ENCODE peak calls at places on chromosomes 11 and 22, in seven cellular contexts. Y is heart left ventricle; D is CD8-positive, alpha-beta T cell; W is testis; A is A673; R is BJ; E is PC-9. Z is an unnamed sample. For H3K27me3, the result is how much of the 10 kb centered on the place peaks cover.

GRCh38 chr11:44936951-44937543 is 13.6 kb downstream of the TP53I11 start:
- DNase-seq in Y (no peak), D (no peak), W (no peak), A (no peak), R (no peak), E (no peak), Z (peak)

GRCh38 chr11:17208257-17208999 is 642 bp upstream of the PIK3C2A start:
- DNase-seq in Y (no peak), D (no peak), W (peak), A (peak), R (no peak), E (peak), Z (peak)

GRCh38 chr22:45200862-45201511 is 37.3 kb downstream of the NUP50 start:
- DNase-seq in Y (no peak), D (no peak), W (no peak), A (no peak), R (no peak), E (no peak), Z (no peak)

GRCh38 chr11:120808616-120809050 is 215.3 kb upstream of the TBCEL start:
- DNase-seq in Y (no peak), D (no peak), W (no peak), A (no peak), R (no peak), E (no peak), Z (no peak)

GRCh38 chr11:79510948-79511347 is 70.1 kb upstream of the TENM4 start:
- DNase-seq in Y (no peak), D (no peak), W (no peak), A (no peak), R (no peak), E (no peak), Z (peak)

GRCh38 chr22:31448382-31448781 is 41.3 kb downstream of the EIF4ENIF1 start:
- DNase-seq in Y (no peak), D (no peak), W (no peak), A (no peak), R (no peak), E (no peak), Z (no peak)

GRCh38 chr11:70630816-70631623 is 232.7 kb downstream of the CTTN start:
- DNase-seq in Y (no peak), D (no peak), W (peak), A (no peak), R (no peak), E (no peak), Z (peak)

GRCh38 chr11:75946531-75947530 is 131.8 kb downstream of the UVRAG start:
- DNase-seq in Y (peak), D (no peak), W (peak), A (peak), R (no peak), E (peak), Z (no peak)

GRCh38 chr11:66509131-66509561 is 1.3 kb upstream of the BBS1 start:
- DNase-seq in Y (no peak), D (no peak), W (no peak), A (no peak), R (no peak), E (no peak), Z (no peak)

GRCh38 chr22:22813126-22814075 is 74.2 kb upstream of the IGLL5 start:
- DNase-seq in Y (no peak), D (no peak), W (no peak), A (no peak), R (no peak), E (no peak), Z (no peak)

GRCh38 chr11:7577883-7578242 is 64.1 kb downstream of the PPFIBP2 start:
- DNase-seq in Y (no peak), D (no peak), W (no peak), A (peak), R (no peak), E (peak), Z (peak)

GRCh38 chr11:7577226-7577882 is 63.6 kb downstream of the PPFIBP2 start:
- DNase-seq in Y (peak), D (no peak), W (peak), A (peak), R (no peak), E (no peak), Z (peak)

GRCh38 chr11:7578276-7578955 is 64.6 kb downstream of the PPFIBP2 start:
- DNase-seq in Y (no peak), D (no peak), W (no peak), A (no peak), R (no peak), E (peak), Z (no peak)

GRCh38 chr11:7575841-7576451 is 62.1 kb downstream of the PPFIBP2 start:
- DNase-seq in Y (peak), D (no peak), W (peak), A (no peak), R (no peak), E (no peak), Z (no peak)

GRCh38 chr11:7576671-7577225 is 62.9 kb downstream of the PPFIBP2 start:
- DNase-seq in Y (peak), D (no peak), W (peak), A (peak), R (no peak), E (no peak), Z (peak)
- H3K4me3 ChIP-seq in Y (peak), D (no peak), W (peak), A (no peak), R (peak), E (no peak), Z (peak)

DNA sequence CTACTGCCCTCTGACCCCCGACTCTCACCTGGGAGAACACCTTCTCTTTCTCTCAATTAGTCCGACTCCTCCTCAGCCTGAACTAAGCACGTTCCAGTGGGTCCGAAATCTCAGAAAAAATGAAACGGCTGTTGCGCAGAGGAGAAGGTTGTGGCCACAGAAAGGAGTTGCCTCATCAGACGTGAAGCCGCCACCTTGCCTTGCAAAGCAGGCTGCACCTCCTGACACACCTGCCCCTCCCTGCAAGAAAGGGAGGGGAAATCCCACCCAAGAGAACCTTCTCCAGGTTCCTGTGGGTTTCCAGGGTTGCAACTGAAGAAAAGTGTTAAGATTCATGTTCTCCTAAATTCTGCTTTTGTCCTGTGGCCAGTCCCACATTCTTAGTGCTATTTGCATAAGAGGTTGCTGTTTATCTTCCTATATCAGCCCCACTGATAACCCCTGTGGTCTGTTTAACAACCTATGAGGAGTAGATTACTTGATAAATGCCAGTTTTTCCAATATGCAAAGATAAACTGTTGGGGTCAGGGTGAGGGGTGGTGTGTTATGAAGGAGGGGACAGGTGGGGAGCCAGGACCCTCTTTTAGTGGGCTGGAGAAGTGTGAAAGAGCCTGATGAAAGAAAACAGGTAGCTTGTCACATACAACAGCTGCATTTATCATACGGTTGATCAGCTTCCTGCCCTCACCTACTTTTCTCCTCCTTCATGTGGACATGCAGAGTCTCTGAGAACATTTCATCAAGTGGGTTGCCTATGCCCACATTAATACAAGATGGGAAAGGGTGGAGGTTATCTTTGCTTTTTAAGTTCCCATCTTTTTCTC is 18.2 kb downstream of the ZBTB16 start:
- DNase-seq in Y (no peak), D (no peak), W (no peak), A (no peak), R (no peak), E (no peak), Z (no peak)
- H3K27me3 ChIP-seq in Y (under half), D (under half), W (under half), A (under half), R (under half), E (half or more), Z (half or more)

GRCh38 chr22:26585104-26585790 is 4.7 kb downstream of the TPST2 start:
- DNase-seq in Y (peak), D (no peak), W (peak), A (peak), R (peak), E (peak), Z (peak)
- TF ChIP-seq CTCF in Y (peak), D (no peak), W (no peak), A (no peak), R (peak), E (no peak), Z (peak)

DNA sequence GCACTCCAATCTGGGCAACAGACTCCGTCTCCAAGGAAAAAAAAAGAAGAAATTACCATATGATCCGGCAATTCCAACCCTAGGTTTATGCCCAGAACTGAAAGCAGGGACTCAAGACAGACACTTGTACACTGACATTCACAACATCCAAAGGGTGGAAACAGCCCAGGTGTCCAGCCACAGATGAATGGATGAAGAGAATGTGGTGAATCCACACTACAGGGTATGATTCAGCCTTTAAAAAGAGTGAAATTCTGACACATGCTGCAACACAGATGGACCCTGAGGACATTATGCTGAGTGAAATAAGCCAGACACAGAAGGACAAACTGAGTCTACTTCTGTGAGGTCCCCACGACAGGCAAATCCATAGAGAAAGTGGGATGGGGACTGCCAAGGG is 43.9 kb downstream of the SGSM3 start:
- DNase-seq in Y (no peak), D (no peak), W (no peak), A (no peak), R (no peak), E (no peak), Z (no peak)
- H3K4me3 ChIP-seq in Y (no peak), D (no peak), W (no peak), A (no peak), R (no peak), E (no peak), Z (no peak)

GRCh38 chr22:20495861-20496681 is 476 bp upstream of the KLHL22 start:
- DNase-seq in Y (peak), D (peak), W (peak), A (peak), R (no peak), E (peak), Z (peak)
- H3K27me3 ChIP-seq in Y (under half), D (under half), W (under half), A (under half), R (under half), E (under half), Z (under half)

DNA sequence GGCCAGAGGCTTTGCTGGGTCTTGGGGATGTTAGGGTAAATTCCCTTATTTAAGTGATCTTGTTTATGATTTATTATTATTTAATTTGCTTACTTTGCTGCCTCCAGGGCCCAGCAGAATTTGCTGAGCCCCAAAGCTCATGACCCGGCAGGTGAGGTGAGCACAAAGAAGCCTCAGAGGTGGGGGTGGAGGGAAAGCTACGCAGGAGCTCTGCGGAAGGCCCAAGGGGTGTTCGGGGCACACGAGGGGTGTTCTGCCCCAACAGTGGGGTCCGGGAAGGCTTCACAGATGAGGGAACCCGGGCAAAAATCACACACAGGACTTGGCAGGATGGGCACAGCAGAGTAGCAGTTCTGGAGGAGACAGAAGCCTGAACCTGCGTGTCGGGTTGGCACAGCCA is 6.7 kb upstream of the LINC01488 start:
- DNase-seq in Y (no peak), D (no peak), W (no peak), A (no peak), R (no peak), E (no peak), Z (no peak)
- TF ChIP-seq CTCF in Y (no peak), D (no peak), W (no peak), A (no peak), R (no peak), E (no peak), Z (no peak)

DNA sequence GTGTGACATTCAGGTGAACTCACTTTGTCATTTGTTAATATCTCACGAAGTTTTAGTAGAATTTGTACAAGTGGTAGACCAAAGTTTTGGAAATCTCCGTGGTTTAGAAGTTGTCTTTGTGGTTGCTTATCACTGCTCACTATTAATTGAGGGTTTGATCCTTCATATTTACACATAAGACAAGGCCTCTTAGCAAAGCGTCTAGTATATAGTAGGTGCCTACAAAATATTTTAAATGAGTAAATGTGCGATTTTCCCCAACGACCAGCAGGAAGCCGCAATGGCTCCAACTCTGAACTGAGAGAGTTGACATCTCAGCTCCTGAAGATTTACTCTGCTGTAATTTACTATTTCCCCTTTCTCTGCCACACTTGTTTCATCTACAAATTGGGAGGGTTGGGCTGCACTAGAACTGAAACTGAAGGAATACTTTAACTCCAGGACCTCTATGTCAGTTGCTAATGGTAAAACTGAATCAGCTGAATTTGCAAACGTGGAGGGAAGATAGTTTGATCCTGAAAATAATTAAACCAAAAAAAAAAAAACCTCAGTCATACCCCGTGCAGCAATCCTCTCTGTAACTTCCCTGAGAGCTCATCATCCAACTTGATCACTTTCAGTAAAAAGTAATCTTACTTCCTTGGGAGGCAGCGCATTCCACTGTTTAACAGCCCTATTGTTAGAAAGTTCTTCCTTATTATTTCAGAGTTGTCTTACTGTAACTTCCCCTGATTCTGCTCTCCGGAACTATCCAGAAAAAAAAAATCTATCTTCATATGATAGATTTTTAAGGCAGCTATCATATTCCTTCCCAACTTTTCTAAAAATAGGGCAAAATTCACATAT is 1.3 kb upstream of the SBF2 start:
- DNase-seq in Y (no peak), D (no peak), W (no peak), A (no peak), R (no peak), E (peak), Z (no peak)
- H3K4me3 ChIP-seq in Y (peak), D (peak), W (peak), A (peak), R (peak), E (peak), Z (peak)